ENCODE peak calls at places on chromosome 14, in seven cellular contexts. N is gastrocnemius medialis, R is ecto neural progenitor cell, Y is T-helper 9 cell, E is NCI-H345, S is left cardiac atrium, U is neuronal stem cell. D is an unnamed sample.

GRCh38 chr14:92994942-92995341 is 72.0 kb downstream of the CHGA start:
- DNase-seq in U (no peak), S (no peak), Y (no peak), N (no peak), E (no peak), R (no peak), D (no peak)

GRCh38 chr14:80095623-80096022 is 115.7 kb downstream of the DIO2 start:
- DNase-seq in U (no peak), Y (no peak), E (no peak), S (no peak), N (no peak), R (no peak), D (peak)

GRCh38 chr14:88078525-88078924 is 73.6 kb downstream of the GPR65 start:
- DNase-seq in E (no peak), N (no peak), U (no peak), Y (no peak), R (no peak), S (no peak), D (no peak)

GRCh38 chr14:51369814-51370213 is 129.8 kb downstream of the TMX1 start:
- DNase-seq in S (no peak), N (no peak), E (no peak), Y (no peak), R (no peak), U (no peak), D (no peak)

GRCh38 chr14:87810711-87811110 is 182.3 kb downstream of the GALC start:
- DNase-seq in R (no peak), N (no peak), E (no peak), U (no peak), Y (no peak), S (no peak), D (no peak)

GRCh38 chr14:95496111-95496681 is 20.3 kb downstream of the SYNE3 start:
- DNase-seq in N (no peak), S (no peak), U (no peak), R (no peak), Y (no peak), E (no peak), D (no peak)

GRCh38 chr14:36519431-36520321 is at the start of gene NKX2-1:
- DNase-seq in E (peak), N (no peak), U (peak), S (no peak), Y (no peak), R (peak), D (no peak)

GRCh38 chr14:29536886-29537511 is 390.6 kb downstream of the PRKD1 start:
- DNase-seq in U (no peak), N (no peak), S (no peak), E (peak), R (no peak), Y (no peak), D (peak)

GRCh38 chr14:22915886-22916521 is 2.9 kb downstream of the RBM23 start:
- DNase-seq in E (no peak), Y (no peak), S (peak), U (no peak), N (peak), R (no peak), D (no peak)

GRCh38 chr14:70955543-70956480 is 48.6 kb downstream of the PCNX1 start:
- DNase-seq in N (no peak), S (no peak), U (no peak), R (no peak), E (peak), Y (peak), D (peak)

D was measured in astrocyte of the spinal cord.